ENCODE peak calls at places on chromosomes 5 and 9, in five cellular contexts. One of them, this sample, is unnamed.

GRCh38 chr5:59992206-59992605 is 98.7 kb upstream of the PDE4D start:
- DNase-seq in LNCaP clone FGC: no peak
- DNase-seq in fibroblast of mammary gland: no peak
- DNase-seq in GM06990: no peak
- DNase-seq in PC-3: no peak
- DNase-seq in this sample: no peak

GRCh38 chr9:126411225-126411947 is 84.8 kb downstream of the MVB12B start:
- DNase-seq in LNCaP clone FGC: no peak
- DNase-seq in fibroblast of mammary gland: no peak
- DNase-seq in GM06990: peak
- DNase-seq in PC-3: peak
- DNase-seq in this sample: peak

GRCh38 chr5:172782169-172783039 is 11.4 kb upstream of the DUSP1 start:
- DNase-seq in LNCaP clone FGC: no peak
- DNase-seq in fibroblast of mammary gland: peak
- DNase-seq in GM06990: no peak
- DNase-seq in PC-3: peak
- DNase-seq in this sample: no peak

GRCh38 chr5:57859626-57860025 is 377.0 kb upstream of the ACTBL2 start:
- DNase-seq in LNCaP clone FGC: no peak
- DNase-seq in fibroblast of mammary gland: no peak
- DNase-seq in GM06990: no peak
- DNase-seq in PC-3: no peak
- DNase-seq in this sample: no peak

GRCh38 chr5:10521466-10522223 is 42.2 kb upstream of the ANKRD33B start:
- DNase-seq in LNCaP clone FGC: no peak
- DNase-seq in fibroblast of mammary gland: no peak
- DNase-seq in GM06990: no peak
- DNase-seq in PC-3: peak
- DNase-seq in this sample: no peak

GRCh38 chr5:175162036-175162435 is 281.9 kb downstream of the DRD1 start:
- DNase-seq in LNCaP clone FGC: no peak
- DNase-seq in fibroblast of mammary gland: no peak
- DNase-seq in GM06990: no peak
- DNase-seq in PC-3: no peak
- DNase-seq in this sample: no peak

GRCh38 chr9:94584555-94584954 is 9.1 kb downstream of the FBP2 start:
- DNase-seq in LNCaP clone FGC: no peak
- DNase-seq in fibroblast of mammary gland: no peak
- DNase-seq in GM06990: no peak
- DNase-seq in PC-3: no peak
- DNase-seq in this sample: peak

GRCh38 chr5:119275146-119275872 is 80.5 kb upstream of the TNFAIP8 start:
- DNase-seq in LNCaP clone FGC: no peak
- DNase-seq in fibroblast of mammary gland: peak
- DNase-seq in GM06990: peak
- DNase-seq in PC-3: peak
- DNase-seq in this sample: peak

GRCh38 chr9:1018121-1018520 is 32.0 kb upstream of the DMRT2 start:
- DNase-seq in LNCaP clone FGC: no peak
- DNase-seq in fibroblast of mammary gland: peak
- DNase-seq in GM06990: no peak
- DNase-seq in PC-3: peak
- DNase-seq in this sample: peak

GRCh38 chr9:13354733-13355132 is 75.2 kb upstream of the MPDZ start:
- DNase-seq in LNCaP clone FGC: no peak
- DNase-seq in fibroblast of mammary gland: peak
- DNase-seq in GM06990: no peak
- DNase-seq in PC-3: peak
- DNase-seq in this sample: no peak

GRCh38 chr9:27622688-27623340 is 49.5 kb upstream of the C9orf72 start:
- DNase-seq in LNCaP clone FGC: no peak
- DNase-seq in fibroblast of mammary gland: no peak
- DNase-seq in GM06990: no peak
- DNase-seq in PC-3: peak
- DNase-seq in this sample: no peak

GRCh38 chr5:62340392-62340791 is 34.4 kb downstream of the KIF2A start:
- DNase-seq in LNCaP clone FGC: no peak
- DNase-seq in fibroblast of mammary gland: peak
- DNase-seq in GM06990: no peak
- DNase-seq in PC-3: peak
- DNase-seq in this sample: peak

GRCh38 chr5:160793500-160793899 is 58.5 kb downstream of the ATP10B start:
- DNase-seq in LNCaP clone FGC: no peak
- DNase-seq in fibroblast of mammary gland: no peak
- DNase-seq in GM06990: no peak
- DNase-seq in PC-3: no peak
- DNase-seq in this sample: no peak

GRCh38 chr5:1552469-1553255 is 28.9 kb upstream of the LPCAT1 start:
- DNase-seq in LNCaP clone FGC: no peak
- DNase-seq in fibroblast of mammary gland: no peak
- DNase-seq in GM06990: no peak
- DNase-seq in PC-3: no peak
- DNase-seq in this sample: no peak

GRCh38 chr5:36523931-36524330 is 82.5 kb upstream of the SLC1A3 start:
- DNase-seq in LNCaP clone FGC: no peak
- DNase-seq in fibroblast of mammary gland: no peak
- DNase-seq in GM06990: no peak
- DNase-seq in PC-3: no peak
- DNase-seq in this sample: no peak

GRCh38 chr9:92385953-92386352 is 18.4 kb downstream of the OGN start:
- DNase-seq in LNCaP clone FGC: no peak
- DNase-seq in fibroblast of mammary gland: peak
- DNase-seq in GM06990: no peak
- DNase-seq in PC-3: peak
- DNase-seq in this sample: no peak

GRCh38 chr5:122170630-122171029 is 41.3 kb downstream of the ZNF474 start:
- DNase-seq in LNCaP clone FGC: no peak
- DNase-seq in fibroblast of mammary gland: peak
- DNase-seq in GM06990: no peak
- DNase-seq in PC-3: peak
- DNase-seq in this sample: no peak

GRCh38 chr5:147483961-147484707 is 25.7 kb downstream of the DPYSL3 start:
- DNase-seq in LNCaP clone FGC: no peak
- DNase-seq in fibroblast of mammary gland: peak
- DNase-seq in GM06990: no peak
- DNase-seq in PC-3: no peak
- DNase-seq in this sample: no peak

This sample was measured in GM12865.